ENCODE peak calls at places on chromosomes 5 and 9, in five cellular contexts. R, G, F, A and K are unnamed samples.

GRCh38 chr5:36573441-36573840 is 33.0 kb upstream of the SLC1A3 start:
- DNase-seq in G (no peak), A (no peak), R (peak; percentile 77), F (no peak), K (peak; percentile 60)

GRCh38 chr5:133531634-133532033 is 80.7 kb downstream of the FSTL4 start:
- DNase-seq in F (no peak), R (peak; percentile 71), A (no peak), G (no peak), K (no peak)

GRCh38 chr9:134717056-134717455 is 75.5 kb downstream of the COL5A1 start:
- DNase-seq in G (no peak), R (no peak), A (no peak), F (no peak), K (no peak)

GRCh38 chr9:71609453-71609840 is 158.9 kb downstream of the CEMIP2 start:
- DNase-seq in A (no peak), R (no peak), G (no peak), F (no peak), K (no peak)

GRCh38 chr9:109001275-109001676 is 12.0 kb downstream of the CTNNAL1 start:
- DNase-seq in R (peak; percentile 93), G (no peak), F (peak; percentile 83), A (no peak), K (peak; percentile 9)

GRCh38 chr5:34685485-34686197 is 29.5 kb downstream of the RAI14 start:
- DNase-seq in G (no peak), R (peak; percentile 83), F (no peak), A (no peak), K (peak; percentile 30)

GRCh38 chr5:164000819-164001218 is 495.4 kb downstream of the MAT2B start:
- DNase-seq in R (peak; percentile 15), G (no peak), F (no peak), A (no peak), K (peak; percentile 22)

GRCh38 chr5:16568875-16569580 is 47.8 kb downstream of the RETREG1 start:
- DNase-seq in A (no peak), F (no peak), G (no peak), R (no peak), K (peak; percentile 92)

GRCh38 chr5:120388016-120388781 is 75.9 kb upstream of the PRR16 start:
- DNase-seq in A (no peak), R (peak; percentile 97), G (no peak), F (no peak), K (peak; percentile 95)

GRCh38 chr9:73183917-73184861 is 32.5 kb downstream of the ANXA1 start:
- DNase-seq in G (no peak), R (peak; percentile 73), F (peak; percentile 38), A (no peak), K (peak; percentile 59)

GRCh38 chr5:126419102-126419501 is 4.1 kb upstream of the GRAMD2B start:
- DNase-seq in G (no peak), A (no peak), R (no peak), F (no peak), K (no peak)

GRCh38 chr9:133476941-133477340 is 2.0 kb downstream of the SLC2A6 start:
- DNase-seq in F (no peak), G (no peak), R (no peak), A (no peak), K (no peak)

GRCh38 chr5:179393078-179393477 is 47.8 kb upstream of the ADAMTS2 start:
- DNase-seq in R (peak; percentile 97), F (peak; percentile 65), G (peak; percentile 78), A (no peak), K (peak; percentile 88)

GRCh38 chr5:2465383-2465782 is 286.1 kb downstream of the IRX2 start:
- DNase-seq in G (no peak), F (no peak), A (no peak), R (no peak), K (no peak)

GRCh38 chr5:35143841-35144240 is 86.4 kb downstream of the PRLR start:
- DNase-seq in A (no peak), R (peak; percentile 77), F (no peak), G (no peak), K (no peak)

GRCh38 chr5:400282-401215 is 42.4 kb upstream of the EXOC3 start:
- DNase-seq in G (peak; percentile 82), F (no peak), A (no peak), R (peak; percentile 73), K (no peak)

GRCh38 chr5:38469707-38470267 is 86.7 kb downstream of the LIFR start:
- DNase-seq in G (no peak), F (no peak), R (no peak), A (no peak), K (no peak)

GRCh38 chr5:102921341-102922047 is 166.4 kb downstream of the PAM start:
- DNase-seq in R (peak; percentile 51), F (no peak), A (no peak), G (no peak), K (no peak)

GRCh38 chr5:168088415-168089165 is 202.9 kb upstream of the WWC1 start:
- DNase-seq in G (no peak), R (no peak), F (no peak), A (no peak), K (no peak)

GRCh38 chr9:130444565-130445221 is at the start of gene ASS1:
- DNase-seq in F (no peak), R (no peak), G (peak; percentile 91), A (peak; percentile 21), K (peak; percentile 77)

GRCh38 chr9:631596-631995 is 209.9 kb upstream of the DMRT1 start:
- DNase-seq in R (peak; percentile 77), A (no peak), G (no peak), F (no peak), K (peak; percentile 17)

GRCh38 chr5:29263836-29264235 is 1929.7 kb upstream of the CDH6 start:
- DNase-seq in F (no peak), R (no peak), G (no peak), A (no peak), K (peak; percentile 58)

GRCh38 chr5:143605403-143606005 is 202.0 kb upstream of the NR3C1 start:
- DNase-seq in F (no peak), A (no peak), G (no peak), R (peak; percentile 36), K (no peak)

GRCh38 chr9:123326662-123327093 is 29.3 kb upstream of the CRB2 start:
- DNase-seq in G (no peak), A (no peak), R (peak; percentile 40), F (no peak), K (no peak)

GRCh38 chr9:135858491-135859185 is 48.7 kb downstream of the CAMSAP1 start:
- DNase-seq in F (no peak), A (no peak), G (no peak), R (peak; percentile 43), K (peak; percentile 16)

GRCh38 chr5:157187046-157187754 is 6.6 kb downstream of the ITK start:
- DNase-seq in A (no peak), R (no peak), G (no peak), F (no peak), K (no peak)

GRCh38 chr5:1878050-1878849 is 4.5 kb downstream of the IRX4 start:
- DNase-seq in R (no peak), G (no peak), F (no peak), A (no peak), K (no peak)

GRCh38 chr9:106287108-106287631 is 575.8 kb upstream of the ZNF462 start:
- DNase-seq in R (peak; percentile 2), G (no peak), A (no peak), F (no peak), K (no peak)

GRCh38 chr5:141420855-141421488 is at the start of gene PCDHGA11:
- DNase-seq in R (peak; percentile 80), A (no peak), F (peak; percentile 4), G (no peak), K (peak; percentile 33)

GRCh38 chr5:123089971-123090640 is 1.1 kb downstream of the PRDM6 start:
- DNase-seq in A (no peak), F (no peak), G (no peak), R (peak; percentile 10), K (peak; percentile 53)

DNA sequence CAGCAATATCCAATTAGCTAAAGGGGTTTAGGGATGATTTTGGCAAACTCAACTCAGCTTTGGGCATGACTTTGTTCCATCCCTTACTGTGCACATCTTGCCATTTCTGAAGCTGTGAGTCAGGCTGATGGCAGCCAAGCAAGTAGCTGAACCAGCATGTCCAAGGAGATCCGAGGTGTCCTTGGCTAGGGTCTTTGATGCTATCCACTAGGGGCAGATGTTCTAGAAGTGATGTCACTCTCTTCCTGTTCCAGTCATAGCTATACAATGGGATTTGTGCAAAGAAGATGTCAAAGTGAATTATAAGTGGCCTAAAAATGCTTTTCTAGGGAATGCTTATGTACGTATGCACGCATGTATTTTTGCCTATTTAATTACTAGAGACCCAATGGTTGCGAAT is 160.8 kb upstream of the PAPPA start:
- DNase-seq in G (no peak), A (no peak), F (no peak), R (peak; percentile 79), K (peak; percentile 17)
- TF ChIP-seq CTCF in G (no peak), A (no peak), F (no peak), R (peak; percentile 20), K (no peak)

DNA sequence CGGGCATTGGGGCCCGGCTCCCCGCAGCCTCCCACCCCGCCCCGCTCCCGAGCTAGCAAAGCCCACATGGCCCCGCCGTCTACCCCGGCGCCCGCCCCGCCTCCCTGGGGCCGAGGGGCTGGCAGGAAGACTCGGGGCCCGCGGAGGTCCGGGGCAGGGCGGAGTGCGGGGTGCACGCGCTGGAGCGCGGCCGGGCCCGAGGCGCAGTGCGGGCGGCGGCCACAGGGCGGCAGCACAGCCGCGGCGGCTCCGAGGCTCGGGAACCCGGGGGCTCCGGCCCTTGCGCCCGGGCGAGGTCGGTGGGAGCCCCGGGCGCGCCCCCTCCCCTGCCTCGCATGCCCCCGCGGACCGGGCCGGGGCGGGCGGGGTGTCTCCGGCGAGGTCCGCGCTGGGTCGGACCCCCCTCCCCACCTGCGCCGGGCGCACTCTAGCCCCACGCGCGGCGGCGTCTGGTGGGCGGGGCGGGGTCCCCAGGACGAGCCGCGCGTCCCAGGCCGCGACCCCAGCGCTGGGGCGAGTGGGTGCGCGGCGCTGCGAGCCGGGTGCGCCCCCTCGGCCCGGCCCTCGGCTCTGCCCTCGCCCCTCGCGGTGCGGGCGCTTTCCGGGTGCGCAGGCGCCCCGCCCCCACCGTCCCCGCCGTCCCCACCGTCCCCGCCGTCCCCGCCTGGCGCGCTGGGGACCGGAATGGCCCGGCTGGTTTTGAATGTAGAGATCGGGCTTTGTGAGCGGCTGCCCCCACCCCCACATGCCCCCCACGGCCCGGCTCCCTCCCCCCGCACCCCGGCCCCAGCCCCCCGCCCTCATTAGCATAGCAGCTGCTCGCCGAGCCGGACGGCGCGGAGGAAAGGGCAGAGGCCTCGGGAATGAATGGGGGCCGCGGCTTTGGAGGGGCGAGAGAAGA is 6.5 kb downstream of the NRARP start:
- DNase-seq in G (no peak), F (no peak), R (no peak), A (peak; percentile 22), K (no peak)
- TF ChIP-seq CTCF in G (no peak), F (no peak), R (no peak), A (peak; percentile 63), K (peak; percentile 61)

GRCh38 chr5:137376127-137376526 is 123.0 kb downstream of the SPOCK1 start:
- DNase-seq in R (no peak), F (no peak), A (no peak), G (no peak), K (no peak)
- TF ChIP-seq CTCF in R (no peak), F (no peak), A (no peak), G (no peak), K (no peak)

GRCh38 chr5:152599096-152599495 is 194.0 kb upstream of the NMUR2 start:
- DNase-seq in F (no peak), R (no peak), A (no peak), G (no peak), K (no peak)

GRCh38 chr5:152592416-152592815 is 187.3 kb upstream of the NMUR2 start:
- DNase-seq in A (no peak), R (no peak), G (no peak), F (no peak), K (peak; percentile 6)

GRCh38 chr5:152595327-152595890 is 190.3 kb upstream of the NMUR2 start:
- DNase-seq in R (no peak), A (no peak), F (no peak), G (no peak), K (no peak)

GRCh38 chr5:152593388-152593787 is 188.3 kb upstream of the NMUR2 start:
- DNase-seq in R (peak; percentile 1), G (no peak), F (no peak), A (no peak), K (peak; percentile 34)
- TF ChIP-seq CTCF in R (no peak), G (no peak), F (no peak), A (no peak), K (peak; percentile 31)